ENCODE peak calls at places on chromosomes 1 and 21, in four cellular contexts. M, I, W and O are unnamed samples.

GRCh38 chr21:33185852-33186251 is 43.9 kb upstream of the IFNAR2 start:
- DNase-seq in I (no peak), W (no peak), M (no peak), O (no peak)

GRCh38 chr1:5649795-5650194 is 342.4 kb downstream of the NPHP4 start:
- DNase-seq in W (no peak), M (no peak), I (no peak), O (no peak)

GRCh38 chr1:33072707-33073106 is 8.2 kb upstream of the AZIN2 start:
- DNase-seq in W (peak), M (no peak), I (no peak), O (no peak)

GRCh38 chr21:37208056-37208705 is 59.0 kb downstream of the VPS26C start:
- DNase-seq in I (peak), W (peak), M (no peak), O (no peak)

GRCh38 chr1:51518033-51518729 is 885 bp downstream of the EPS15 start:
- DNase-seq in M (peak), W (peak), I (peak), O (peak)

GRCh38 chr1:157450106-157450505 is 102.2 kb downstream of the FCRL5 start:
- DNase-seq in M (no peak), W (no peak), I (no peak), O (no peak)

GRCh38 chr21:27678511-27678910 is 711.6 kb upstream of the ADAMTS5 start:
- DNase-seq in W (no peak), M (no peak), I (no peak), O (no peak)

GRCh38 chr1:45272943-45273342 is 53.8 kb upstream of the HPDL start:
- DNase-seq in W (peak), M (peak), I (no peak), O (no peak)

GRCh38 chr1:207186503-207186902 is 82.5 kb downstream of the C4BPA start:
- DNase-seq in M (peak), I (no peak), W (peak), O (no peak)

GRCh38 chr21:38823737-38824123 is 18.0 kb downstream of the ETS2 start:
- DNase-seq in W (no peak), I (no peak), M (no peak), O (no peak)

GRCh38 chr1:30758785-30759380 is 1.3 kb upstream of the LAPTM5 start:
- DNase-seq in I (peak), M (peak), W (peak), O (peak)

GRCh38 chr1:225813250-225813964 is 3.5 kb downstream of the EPHX1 start:
- DNase-seq in W (peak), I (no peak), M (no peak), O (peak)

GRCh38 chr1:40316595-40317393 is at the start of gene COL9A2:
- DNase-seq in I (peak), W (peak), M (no peak), O (peak)

GRCh38 chr1:45337630-45338320 is 2.2 kb upstream of the TOE1 start:
- DNase-seq in I (no peak), M (no peak), W (no peak), O (no peak)

GRCh38 chr1:42240964-42241755 is 76.6 kb upstream of the GUCA2A start:
- DNase-seq in M (peak), W (peak), I (no peak), O (peak)

GRCh38 chr1:200039849-200040479 is 12.5 kb downstream of the NR5A2 start:
- DNase-seq in W (no peak), M (no peak), I (no peak), O (no peak)

GRCh38 chr1:119144813-119145212 is 4.4 kb upstream of the WARS2 start:
- DNase-seq in I (no peak), M (no peak), W (no peak), O (no peak)

GRCh38 chr1:75136158-75136815 is 2.1 kb downstream of the LHX8 start:
- DNase-seq in W (peak), I (peak), M (no peak), O (no peak)
- TF ChIP-seq EZH2 in W (peak), I (no peak), M (peak), O (peak)

DNA sequence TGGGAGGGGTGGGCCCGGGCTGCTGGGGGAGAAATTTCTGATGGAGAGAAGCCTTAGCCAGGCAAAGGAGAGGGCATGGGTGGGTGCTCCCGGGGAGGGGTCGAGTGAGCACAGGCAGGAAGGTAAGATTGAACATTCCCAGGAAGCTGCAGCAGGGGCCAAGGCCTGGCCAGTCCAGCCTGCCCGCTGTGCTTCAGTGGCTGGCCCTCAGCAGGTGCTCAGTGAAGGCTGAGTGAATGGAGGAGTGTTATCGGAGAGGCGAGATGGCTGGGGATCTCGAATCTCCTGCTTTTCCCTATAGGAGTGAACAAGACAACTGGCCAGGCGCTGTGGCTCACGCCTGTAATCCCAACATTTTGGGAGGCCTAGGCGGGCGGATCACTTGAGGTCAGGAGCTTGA is 20.9 kb downstream of the SPSB1 start:
- DNase-seq in I (no peak), W (no peak), M (no peak), O (no peak)
- TF ChIP-seq EZH2 in I (no peak), W (no peak), M (no peak), O (no peak)

DNA sequence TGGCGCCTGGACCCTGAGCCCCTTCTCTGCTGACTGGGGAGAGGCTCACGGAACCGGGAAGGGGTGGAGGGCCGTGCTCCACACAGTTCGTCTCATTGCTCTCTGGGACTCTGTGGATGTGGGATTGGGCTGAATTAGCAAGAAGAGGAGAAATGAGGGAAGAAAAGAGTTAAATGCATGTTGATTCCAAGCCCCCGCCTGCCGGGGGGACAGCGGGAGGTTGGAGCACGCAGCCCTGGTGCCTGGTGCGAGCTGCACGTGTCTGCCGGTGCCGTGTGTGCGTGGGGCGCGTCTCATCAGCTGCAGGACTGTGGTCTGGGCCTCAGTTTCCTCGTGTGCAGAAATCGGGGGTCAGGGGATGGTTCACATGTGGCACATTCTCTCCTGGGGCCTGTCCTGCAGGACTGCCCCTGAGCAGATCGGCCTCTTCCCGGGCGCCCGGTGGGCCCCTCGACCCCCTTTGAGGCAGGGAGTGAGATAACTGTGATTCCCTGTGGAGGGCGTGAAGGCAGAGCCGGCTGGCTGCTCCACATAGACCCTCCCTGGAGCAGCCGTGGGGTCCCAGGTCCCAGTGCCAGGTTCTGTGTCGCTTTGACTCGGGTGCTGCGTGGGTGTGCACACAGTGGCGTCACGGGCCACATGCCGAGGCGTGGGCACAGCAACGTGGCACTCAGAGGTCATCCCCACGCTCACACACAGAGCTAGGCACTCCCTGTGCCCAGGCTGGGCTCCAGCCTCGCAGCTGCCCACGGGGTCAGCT is 11.4 kb downstream of the SAMD11 start:
- DNase-seq in M (no peak), I (no peak), W (peak), O (peak)
- TF ChIP-seq EZH2 in M (peak), I (no peak), W (no peak), O (no peak)

DNA sequence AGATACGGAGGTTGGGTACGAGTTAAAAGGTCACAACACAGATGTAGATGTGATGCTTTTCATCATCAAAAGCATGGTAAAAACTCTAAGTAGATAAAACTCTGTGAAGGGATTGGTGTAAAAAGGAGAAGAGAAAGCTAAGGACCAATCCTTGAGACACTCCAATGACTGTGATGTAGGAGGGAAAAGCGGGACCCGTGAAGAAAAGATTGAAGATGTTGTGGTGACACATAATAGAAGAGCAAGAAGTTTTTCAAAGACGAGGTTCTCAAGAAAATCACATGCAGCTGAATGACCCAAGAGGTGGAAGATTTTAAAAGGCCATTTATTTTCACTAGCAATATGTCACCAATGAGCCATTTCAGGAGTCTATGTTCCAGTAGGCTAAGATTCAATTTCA is 179.5 kb downstream of the MRPL39 start:
- DNase-seq in M (no peak), W (no peak), I (no peak), O (no peak)
- TF ChIP-seq EZH2 in M (no peak), W (no peak), I (no peak), O (no peak)